ENCODE peak calls at places on chromosomes 5 and 9, in six cellular contexts. D is GM12878, A is SK-N-SH, M is H1, R is HepG2, S is K562. L is an unnamed sample.

GRCh38 chr9:121242219-121242954 is 25.6 kb upstream of the GSN start:
- DNase-seq in R (no peak), A (no peak), M (no peak), S (peak; percentile 23), D (no peak), L (no peak)

GRCh38 chr9:70874451-70874850 is 247.0 kb downstream of the TRPM3 start:
- DNase-seq in R (no peak), D (no peak), S (no peak), M (no peak), A (no peak), L (no peak)

GRCh38 chr5:121993191-121993590 is 31.4 kb downstream of the SRFBP1 start:
- DNase-seq in S (no peak), A (no peak), M (no peak), R (no peak), D (no peak), L (no peak)

GRCh38 chr5:3542158-3542557 is 53.5 kb upstream of the IRX1 start:
- DNase-seq in M (no peak), R (no peak), D (no peak), S (no peak), A (no peak), L (no peak)

GRCh38 chr5:111948517-111948916 is 191.5 kb upstream of the NREP start:
- DNase-seq in S (no peak), D (no peak), A (no peak), R (no peak), M (no peak), L (peak; percentile 2)

GRCh38 chr5:131413605-131414559 is 150.0 kb downstream of the CDC42SE2 start:
- DNase-seq in A (no peak), S (no peak), R (no peak), D (peak; percentile 45), M (no peak), L (no peak)

GRCh38 chr5:79229357-79230174 is 6.4 kb upstream of the JMY start:
- DNase-seq in A (peak; percentile 23), D (peak; percentile 69), R (no peak), M (no peak), S (no peak), L (no peak)

GRCh38 chr5:14032944-14033343 is 88.5 kb upstream of the DNAH5 start:
- DNase-seq in S (no peak), R (no peak), D (no peak), A (no peak), M (no peak), L (peak; percentile 59)

GRCh38 chr9:36820392-36820861 is 213.6 kb downstream of the PAX5 start:
- DNase-seq in A (no peak), S (no peak), M (no peak), D (no peak), R (no peak), L (no peak)

GRCh38 chr9:68721934-68722333 is 16.9 kb downstream of the PIP5K1B start:
- DNase-seq in R (no peak), A (no peak), D (no peak), M (no peak), S (no peak), L (no peak)

GRCh38 chr5:37506722-37507121 is 127.6 kb downstream of the WDR70 start:
- DNase-seq in A (no peak), D (no peak), M (no peak), S (no peak), R (no peak), L (no peak)

GRCh38 chr5:110092955-110093785 is 403.4 kb downstream of the MAN2A1 start:
- DNase-seq in S (no peak), M (no peak), R (peak; percentile 21), D (no peak), A (no peak), L (no peak)

GRCh38 chr9:4750021-4750673 is 9.1 kb upstream of the AK3 start:
- DNase-seq in S (peak; percentile 19), R (no peak), A (no peak), M (no peak), D (no peak), L (no peak)

GRCh38 chr5:133565993-133566392 is 46.3 kb downstream of the FSTL4 start:
- DNase-seq in M (no peak), S (peak; percentile 32), R (no peak), A (no peak), D (no peak), L (no peak)

GRCh38 chr5:2750026-2750757 is 1.3 kb downstream of the IRX2 start:
- DNase-seq in R (no peak), A (no peak), M (no peak), D (no peak), S (no peak), L (no peak)

GRCh38 chr9:12539602-12540001 is 153.6 kb upstream of the TYRP1 start:
- DNase-seq in A (no peak), D (no peak), M (no peak), R (no peak), S (no peak), L (no peak)

GRCh38 chr5:38557309-38557710 is 864 bp upstream of the LIFR start:
- DNase-seq in S (no peak), M (no peak), A (no peak), D (no peak), R (no peak), L (no peak)

GRCh38 chr5:74903165-74903787 is 37.1 kb upstream of the FAM169A start:
- DNase-seq in R (peak; percentile 66), D (no peak), M (peak; percentile 71), S (peak; percentile 22), A (peak; percentile 30), L (peak; percentile 72)

GRCh38 chr9:113148996-113149960 is 1.5 kb upstream of the SLC31A2 start:
- DNase-seq in A (no peak), S (no peak), M (no peak), R (peak; percentile 35), D (no peak), L (no peak)

GRCh38 chr5:172052454-172053236 is 46.2 kb upstream of the FBXW11 start:
- DNase-seq in A (no peak), S (no peak), D (no peak), R (no peak), M (no peak), L (no peak)

GRCh38 chr5:110957934-110958333 is 113.6 kb upstream of the TSLP start:
- DNase-seq in M (no peak), D (no peak), A (no peak), S (no peak), R (no peak), L (no peak)

GRCh38 chr5:151886741-151887261 is 37.9 kb downstream of the GLRA1 start:
- DNase-seq in A (no peak), M (no peak), D (no peak), S (no peak), R (no peak), L (no peak)

GRCh38 chr9:114097613-114098020 is 1.5 kb downstream of the KIF12 start:
- DNase-seq in M (no peak), R (no peak), A (peak; percentile 56), D (no peak), S (no peak), L (no peak)

GRCh38 chr5:181189363-181189961 is 15.5 kb downstream of the TRIM7 start:
- DNase-seq in A (no peak), S (no peak), M (no peak), D (no peak), R (no peak), L (no peak)

GRCh38 chr9:127976943-127977871 is 3.6 kb downstream of the EEIG1 start:
- DNase-seq in R (no peak), M (no peak), S (no peak), A (no peak), D (no peak), L (no peak)

GRCh38 chr5:17185776-17186175 is 31.7 kb upstream of the BASP1 start:
- DNase-seq in S (no peak), A (no peak), M (no peak), D (no peak), R (no peak), L (no peak)
- TF ChIP-seq JUND in S (no peak), A (no peak), M (no peak), D (no peak), R (no peak), L (no peak)

GRCh38 chr9:98087420-98088354 is 31.2 kb downstream of the NANS start:
- DNase-seq in R (no peak), M (peak; percentile 36), D (no peak), S (no peak), A (no peak), L (no peak)
- TF ChIP-seq SIN3A in R (no peak), M (no peak), D (no peak), S (no peak), A (no peak), L (no peak)

DNA sequence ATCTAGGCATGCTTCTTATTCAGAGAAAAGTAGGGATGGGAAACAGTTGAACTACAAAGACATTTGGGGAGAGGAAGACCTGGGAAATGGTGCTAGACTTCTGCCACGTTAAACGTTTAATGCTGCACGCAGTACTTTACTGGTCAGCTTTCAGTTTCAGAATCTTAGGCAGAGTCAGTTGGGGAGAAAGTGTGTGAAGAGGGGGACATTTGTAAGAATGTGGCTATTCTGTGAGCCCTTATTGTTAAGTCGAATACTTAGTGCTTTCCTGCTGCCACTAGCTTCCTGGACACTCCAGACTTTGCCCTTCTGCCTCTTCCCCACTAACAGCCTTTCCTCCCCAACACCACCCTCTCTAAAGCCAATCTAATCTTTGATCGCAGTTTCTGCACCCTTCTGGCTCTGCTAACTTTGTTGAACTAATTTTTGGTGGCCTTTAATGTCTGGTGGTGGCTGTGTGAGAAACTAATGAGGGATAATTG is 6.1 kb downstream of the CYSTM1 start:
- DNase-seq in S (no peak), R (peak; percentile 54), D (peak; percentile 33), A (peak; percentile 39), M (no peak), L (no peak)
- H3K4me1 ChIP-seq in S (peaks cover 73% of the 10 kb centered on the region), R (peaks cover 64% of the 10 kb centered on the region), D (peaks cover 18% of the 10 kb centered on the region), A (peaks cover 11% of the 10 kb centered on the region), M (peaks cover 7% of the 10 kb centered on the region), L (peaks cover 49% of the 10 kb centered on the region)

DNA sequence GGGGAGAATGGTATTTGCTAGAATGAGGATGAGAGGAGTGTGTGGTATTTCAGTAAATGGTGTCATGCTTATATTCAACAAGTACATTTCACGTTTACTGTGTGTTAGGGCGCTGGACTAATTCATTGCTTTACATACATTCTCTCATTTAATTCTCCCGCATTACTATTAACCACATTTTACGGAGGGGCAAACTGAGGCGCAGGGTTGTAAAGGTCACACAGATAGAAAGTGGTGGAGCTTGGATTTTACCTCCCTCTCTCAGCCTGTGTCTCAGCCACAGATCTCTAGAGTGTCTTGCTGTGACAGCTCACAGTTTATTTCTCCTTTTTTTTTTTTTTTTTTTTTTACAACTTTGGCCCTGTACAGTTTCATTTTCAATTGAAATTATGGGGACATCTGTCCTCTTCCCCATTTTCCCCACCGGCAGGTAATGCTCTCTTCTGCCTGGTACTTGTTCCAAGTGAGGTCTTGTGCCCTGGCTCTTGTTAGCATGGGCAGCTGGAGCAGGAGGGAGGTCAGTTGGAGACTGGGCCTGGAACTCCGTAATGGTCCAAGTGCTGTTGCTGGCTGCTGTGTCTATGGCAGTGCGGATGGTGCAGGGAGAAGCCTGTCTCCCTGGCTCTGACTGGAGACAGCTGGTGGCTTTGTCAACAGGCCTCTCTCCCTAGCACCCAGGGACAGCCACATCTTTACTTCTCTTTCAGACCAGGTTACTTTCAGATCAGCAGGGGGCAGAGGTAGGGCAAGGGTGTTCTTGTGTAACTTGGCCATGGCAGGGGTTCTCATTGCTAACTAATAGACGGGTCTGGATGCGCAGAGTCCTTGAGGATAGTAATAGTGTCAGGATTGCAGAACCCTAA is 20.5 kb upstream of the NDST1 start:
- DNase-seq in D (no peak), R (peak; percentile 80), M (no peak), S (peak; percentile 46), A (peak; percentile 42), L (no peak)
- TF ChIP-seq JUND in D (no peak), R (no peak), M (no peak), S (no peak), A (no peak), L (no peak)

L was measured in HCT116.